ENCODE peak calls at places on chromosomes 12 and 14, in eight cellular contexts. One of them, this sample, is unnamed.

GRCh38 chr12:7178481-7178880 is 11.0 kb upstream of the PEX5 start:
- DNase-seq in stimulated activated naive CD4-positive, alpha-beta T cell: no peak
- DNase-seq in GM23248: no peak
- DNase-seq in stimulated activated naive CD8-positive, alpha-beta T cell treated with anti-CD3 and anti-CD28 coated beads, Interleukin-15, amount 100 ng/mL, for 72 hours: no peak
- DNase-seq in H7: no peak
- DNase-seq in CD4-positive, CD25-positive, alpha-beta regulatory T cell: no peak
- DNase-seq in Peyer's patch: no peak
- DNase-seq in right lobe of liver: no peak
- DNase-seq in this sample: no peak

GRCh38 chr14:85580536-85581165 is 50.7 kb downstream of the FLRT2 start:
- DNase-seq in Peyer's patch: no peak
- DNase-seq in stimulated activated naive CD4-positive, alpha-beta T cell: no peak
- DNase-seq in right lobe of liver: no peak
- DNase-seq in CD4-positive, CD25-positive, alpha-beta regulatory T cell: no peak
- DNase-seq in H7: no peak
- DNase-seq in GM23248: no peak
- DNase-seq in stimulated activated naive CD8-positive, alpha-beta T cell treated with anti-CD3 and anti-CD28 coated beads, Interleukin-15, amount 100 ng/mL, for 72 hours: no peak
- DNase-seq in this sample: no peak

GRCh38 chr12:28795306-28795705 is 353.8 kb upstream of the FAR2 start:
- DNase-seq in Peyer's patch: no peak
- DNase-seq in right lobe of liver: no peak
- DNase-seq in GM23248: peak
- DNase-seq in stimulated activated naive CD8-positive, alpha-beta T cell treated with anti-CD3 and anti-CD28 coated beads, Interleukin-15, amount 100 ng/mL, for 72 hours: no peak
- DNase-seq in CD4-positive, CD25-positive, alpha-beta regulatory T cell: no peak
- DNase-seq in H7: no peak
- DNase-seq in stimulated activated naive CD4-positive, alpha-beta T cell: no peak
- DNase-seq in this sample: no peak

GRCh38 chr12:96177013-96177412 is 17.2 kb upstream of the ELK3 start:
- DNase-seq in stimulated activated naive CD8-positive, alpha-beta T cell treated with anti-CD3 and anti-CD28 coated beads, Interleukin-15, amount 100 ng/mL, for 72 hours: peak
- DNase-seq in CD4-positive, CD25-positive, alpha-beta regulatory T cell: peak
- DNase-seq in stimulated activated naive CD4-positive, alpha-beta T cell: no peak
- DNase-seq in GM23248: peak
- DNase-seq in Peyer's patch: no peak
- DNase-seq in H7: no peak
- DNase-seq in right lobe of liver: no peak
- DNase-seq in this sample: no peak

GRCh38 chr12:56629459-56630179 is 507 bp downstream of the BAZ2A start:
- DNase-seq in Peyer's patch: peak
- DNase-seq in right lobe of liver: peak
- DNase-seq in GM23248: peak
- DNase-seq in CD4-positive, CD25-positive, alpha-beta regulatory T cell: peak
- DNase-seq in stimulated activated naive CD4-positive, alpha-beta T cell: peak
- DNase-seq in stimulated activated naive CD8-positive, alpha-beta T cell treated with anti-CD3 and anti-CD28 coated beads, Interleukin-15, amount 100 ng/mL, for 72 hours: peak
- DNase-seq in H7: no peak
- DNase-seq in this sample: peak

GRCh38 chr12:1797011-1797901 is 23.1 kb upstream of the LRTM2 start:
- DNase-seq in H7: peak
- DNase-seq in stimulated activated naive CD8-positive, alpha-beta T cell treated with anti-CD3 and anti-CD28 coated beads, Interleukin-15, amount 100 ng/mL, for 72 hours: peak
- DNase-seq in right lobe of liver: peak
- DNase-seq in Peyer's patch: peak
- DNase-seq in CD4-positive, CD25-positive, alpha-beta regulatory T cell: peak
- DNase-seq in GM23248: peak
- DNase-seq in stimulated activated naive CD4-positive, alpha-beta T cell: peak
- DNase-seq in this sample: no peak

GRCh38 chr12:47799357-47799955 is 20.2 kb downstream of the HDAC7 start:
- DNase-seq in H7: no peak
- DNase-seq in Peyer's patch: no peak
- DNase-seq in CD4-positive, CD25-positive, alpha-beta regulatory T cell: no peak
- DNase-seq in stimulated activated naive CD8-positive, alpha-beta T cell treated with anti-CD3 and anti-CD28 coated beads, Interleukin-15, amount 100 ng/mL, for 72 hours: no peak
- DNase-seq in right lobe of liver: no peak
- DNase-seq in stimulated activated naive CD4-positive, alpha-beta T cell: no peak
- DNase-seq in GM23248: peak
- DNase-seq in this sample: no peak

GRCh38 chr12:63068857-63069442 is 82.1 kb downstream of the AVPR1A start:
- DNase-seq in Peyer's patch: no peak
- DNase-seq in stimulated activated naive CD4-positive, alpha-beta T cell: no peak
- DNase-seq in GM23248: peak
- DNase-seq in right lobe of liver: no peak
- DNase-seq in stimulated activated naive CD8-positive, alpha-beta T cell treated with anti-CD3 and anti-CD28 coated beads, Interleukin-15, amount 100 ng/mL, for 72 hours: no peak
- DNase-seq in H7: peak
- DNase-seq in CD4-positive, CD25-positive, alpha-beta regulatory T cell: peak
- DNase-seq in this sample: no peak

GRCh38 chr12:663293-663871 is at the start of gene NINJ2:
- DNase-seq in Peyer's patch: no peak
- DNase-seq in stimulated activated naive CD4-positive, alpha-beta T cell: no peak
- DNase-seq in CD4-positive, CD25-positive, alpha-beta regulatory T cell: peak
- DNase-seq in right lobe of liver: no peak
- DNase-seq in H7: peak
- DNase-seq in GM23248: peak
- DNase-seq in stimulated activated naive CD8-positive, alpha-beta T cell treated with anti-CD3 and anti-CD28 coated beads, Interleukin-15, amount 100 ng/mL, for 72 hours: no peak
- DNase-seq in this sample: no peak

This sample was measured in activated B cell treated with CpG ODN at 0.5 μM for 24 hours.